ENCODE peak calls at places on chromosomes 7 and 10, in eight cellular contexts. V is COR-L47; Q is stimulated activated CD4-positive, alpha-beta T cell treated with anti-CD3 and anti-CD28 coated beads, Interleukin-15, amount 100 ng/mL, for 24 hours; O is foreskin fibroblast; P is NCI-H1436; C is amniotic stem cell; N is retina; R is NCI-H1417. E is an unnamed sample.
A peak's percentile ranks its signal among the peaks of the same experiment; 100 is the strongest.

GRCh38 chr7:55120501-55121198 is 101.8 kb downstream of the EGFR start:
- DNase-seq in V (no peak), Q (no peak), O (peak; percentile 86), P (no peak), C (no peak), N (no peak), R (no peak), E (no peak)

GRCh38 chr10:5944389-5945202 is 32.7 kb downstream of the IL15RA start:
- DNase-seq in V (peak; percentile 10), Q (no peak), O (peak; percentile 99), P (no peak), C (peak; percentile 96), N (no peak), R (peak; percentile 6), E (no peak)

GRCh38 chr7:480531-481218 is 39.0 kb downstream of the PDGFA start:
- DNase-seq in V (no peak), Q (no peak), O (no peak), P (no peak), C (no peak), N (no peak), R (peak; percentile 75), E (no peak)

GRCh38 chr7:47401571-47402570 is 180.0 kb downstream of the TNS3 start:
- DNase-seq in V (no peak), Q (no peak), O (no peak), P (no peak), C (no peak), N (no peak), R (no peak), E (no peak)

GRCh38 chr7:94295805-94296204 is 98.9 kb upstream of the COL1A2 start:
- DNase-seq in V (peak; percentile 41), Q (no peak), O (peak; percentile 89), P (peak; percentile 52), C (peak; percentile 60), N (no peak), R (peak; percentile 86), E (peak; percentile 33)

GRCh38 chr7:55033241-55033846 is 14.5 kb downstream of the EGFR start:
- DNase-seq in V (no peak), Q (no peak), O (no peak), P (no peak), C (no peak), N (no peak), R (no peak), E (no peak)

GRCh38 chr10:26810435-26811026 is 50.2 kb downstream of the ABI1 start:
- DNase-seq in V (no peak), Q (no peak), O (peak; percentile 11), P (no peak), C (no peak), N (no peak), R (no peak), E (no peak)

GRCh38 chr10:70247360-70247759 is 14.1 kb upstream of the PPA1 start:
- DNase-seq in V (peak; percentile 22), Q (no peak), O (no peak), P (no peak), C (no peak), N (no peak), R (peak; percentile 80), E (no peak)

E was measured in SK-N-DZ.